ENCODE peak calls at places on chromosomes 7 and 10, in six cellular contexts. One of them, this sample, is unnamed.

GRCh38 chr7:99469381-99470065 is 3.2 kb upstream of the ZNF789 start:
- DNase-seq in PC-9: no peak
- DNase-seq in stomach: no peak
- DNase-seq in endothelial cell: no peak
- DNase-seq in astrocyte: no peak
- DNase-seq in foreskin fibroblast: peak; percentile 42
- DNase-seq in this sample: no peak

GRCh38 chr7:124399941-124400340 is 365.7 kb downstream of the GPR37 start:
- DNase-seq in PC-9: peak; percentile 1
- DNase-seq in stomach: no peak
- DNase-seq in endothelial cell: no peak
- DNase-seq in astrocyte: no peak
- DNase-seq in foreskin fibroblast: no peak
- DNase-seq in this sample: no peak

GRCh38 chr10:47025540-47026300 is 114.5 kb downstream of the PTPN20 start:
- DNase-seq in PC-9: no peak
- DNase-seq in stomach: peak; percentile 17
- DNase-seq in endothelial cell: peak; percentile 2
- DNase-seq in astrocyte: peak; percentile 58
- DNase-seq in foreskin fibroblast: peak; percentile 30
- DNase-seq in this sample: no peak

GRCh38 chr10:129966370-129966769 is 2.3 kb upstream of the EBF3 start:
- DNase-seq in PC-9: no peak
- DNase-seq in stomach: no peak
- DNase-seq in endothelial cell: no peak
- DNase-seq in astrocyte: no peak
- DNase-seq in foreskin fibroblast: no peak
- DNase-seq in this sample: no peak

GRCh38 chr10:15201589-15202300 is 33.3 kb upstream of the NMT2 start:
- DNase-seq in PC-9: no peak
- DNase-seq in stomach: no peak
- DNase-seq in endothelial cell: no peak
- DNase-seq in astrocyte: peak; percentile 73
- DNase-seq in foreskin fibroblast: peak; percentile 55
- DNase-seq in this sample: no peak

GRCh38 chr10:3397231-3397630 is 224.6 kb upstream of the PITRM1 start:
- DNase-seq in PC-9: no peak
- DNase-seq in stomach: no peak
- DNase-seq in endothelial cell: no peak
- DNase-seq in astrocyte: no peak
- DNase-seq in foreskin fibroblast: peak; percentile 35
- DNase-seq in this sample: no peak

GRCh38 chr7:131031100-131031868 is 296.4 kb upstream of the MKLN1 start:
- DNase-seq in PC-9: no peak
- DNase-seq in stomach: no peak
- DNase-seq in endothelial cell: no peak
- DNase-seq in astrocyte: no peak
- DNase-seq in foreskin fibroblast: no peak
- DNase-seq in this sample: no peak

GRCh38 chr10:79948976-79949722 is at the start of gene SFTPD:
- DNase-seq in PC-9: peak; percentile 71
- DNase-seq in stomach: no peak
- DNase-seq in endothelial cell: no peak
- DNase-seq in astrocyte: no peak
- DNase-seq in foreskin fibroblast: no peak
- DNase-seq in this sample: no peak

GRCh38 chr10:129780901-129781795 is 182.9 kb downstream of the EBF3 start:
- DNase-seq in PC-9: no peak
- DNase-seq in stomach: no peak
- DNase-seq in endothelial cell: no peak
- DNase-seq in astrocyte: no peak
- DNase-seq in foreskin fibroblast: no peak
- DNase-seq in this sample: no peak

GRCh38 chr7:27048438-27048837 is 47.4 kb downstream of the HOXA1 start:
- DNase-seq in PC-9: no peak
- DNase-seq in stomach: no peak
- DNase-seq in endothelial cell: no peak
- DNase-seq in astrocyte: no peak
- DNase-seq in foreskin fibroblast: no peak
- DNase-seq in this sample: no peak

GRCh38 chr7:100694196-100694745 is at the start of gene GIGYF1:
- DNase-seq in PC-9: peak; percentile 70
- DNase-seq in stomach: peak; percentile 80
- DNase-seq in endothelial cell: peak; percentile 72
- DNase-seq in astrocyte: peak; percentile 20
- DNase-seq in foreskin fibroblast: peak; percentile 82
- DNase-seq in this sample: peak; percentile 82

GRCh38 chr10:5194431-5194830 is 2.2 kb upstream of the AKR1C4 start:
- DNase-seq in PC-9: no peak
- DNase-seq in stomach: no peak
- DNase-seq in endothelial cell: no peak
- DNase-seq in astrocyte: no peak
- DNase-seq in foreskin fibroblast: no peak
- DNase-seq in this sample: no peak

GRCh38 chr10:62903828-62904227 is 87.7 kb upstream of the EGR2 start:
- DNase-seq in PC-9: no peak
- DNase-seq in stomach: no peak
- DNase-seq in endothelial cell: no peak
- DNase-seq in astrocyte: peak; percentile 57
- DNase-seq in foreskin fibroblast: peak; percentile 36
- DNase-seq in this sample: no peak

GRCh38 chr7:14748461-14748860 is 154.1 kb downstream of the DGKB start:
- DNase-seq in PC-9: no peak
- DNase-seq in stomach: no peak
- DNase-seq in endothelial cell: no peak
- DNase-seq in astrocyte: peak; percentile 90
- DNase-seq in foreskin fibroblast: peak; percentile 89
- DNase-seq in this sample: no peak

GRCh38 chr10:76125900-76126299 is 694.5 kb downstream of the LRMDA start:
- DNase-seq in PC-9: no peak
- DNase-seq in stomach: no peak
- DNase-seq in endothelial cell: no peak
- DNase-seq in astrocyte: peak; percentile 14
- DNase-seq in foreskin fibroblast: no peak
- DNase-seq in this sample: no peak

GRCh38 chr10:26840938-26841732 is 19.6 kb downstream of the ABI1 start:
- DNase-seq in PC-9: no peak
- DNase-seq in stomach: no peak
- DNase-seq in endothelial cell: no peak
- DNase-seq in astrocyte: no peak
- DNase-seq in foreskin fibroblast: no peak
- DNase-seq in this sample: no peak

GRCh38 chr7:100503350-100503735 is 19.6 kb downstream of the NYAP1 start:
- DNase-seq in PC-9: no peak
- DNase-seq in stomach: no peak
- DNase-seq in endothelial cell: no peak
- DNase-seq in astrocyte: peak; percentile 52
- DNase-seq in foreskin fibroblast: peak; percentile 65
- DNase-seq in this sample: no peak

GRCh38 chr10:70726909-70727495 is 54.7 kb downstream of the ADAMTS14 start:
- DNase-seq in PC-9: no peak
- DNase-seq in stomach: no peak
- DNase-seq in endothelial cell: no peak
- DNase-seq in astrocyte: no peak
- DNase-seq in foreskin fibroblast: no peak
- DNase-seq in this sample: no peak

GRCh38 chr10:110432814-110433565 is 64.7 kb upstream of the DUSP5 start:
- DNase-seq in PC-9: no peak
- DNase-seq in stomach: peak; percentile 13
- DNase-seq in endothelial cell: no peak
- DNase-seq in astrocyte: no peak
- DNase-seq in foreskin fibroblast: no peak
- DNase-seq in this sample: no peak

GRCh38 chr7:8363407-8364015 is 69.9 kb upstream of the NXPH1 start:
- DNase-seq in PC-9: no peak
- DNase-seq in stomach: no peak
- DNase-seq in endothelial cell: no peak
- DNase-seq in astrocyte: no peak
- DNase-seq in foreskin fibroblast: no peak
- DNase-seq in this sample: no peak

GRCh38 chr7:8360564-8361153 is 72.8 kb upstream of the NXPH1 start:
- DNase-seq in PC-9: no peak
- DNase-seq in stomach: no peak
- DNase-seq in endothelial cell: no peak
- DNase-seq in astrocyte: no peak
- DNase-seq in foreskin fibroblast: no peak
- DNase-seq in this sample: no peak

GRCh38 chr7:8362723-8363369 is 70.6 kb upstream of the NXPH1 start:
- DNase-seq in PC-9: no peak
- DNase-seq in stomach: no peak
- DNase-seq in endothelial cell: no peak
- DNase-seq in astrocyte: no peak
- DNase-seq in foreskin fibroblast: no peak
- DNase-seq in this sample: no peak

GRCh38 chr7:8365499-8366110 is 67.8 kb upstream of the NXPH1 start:
- DNase-seq in PC-9: no peak
- DNase-seq in stomach: no peak
- DNase-seq in endothelial cell: peak; percentile 9
- DNase-seq in astrocyte: no peak
- DNase-seq in foreskin fibroblast: no peak
- DNase-seq in this sample: no peak
- TF ChIP-seq CTCF in PC-9: peak; percentile 69
- TF ChIP-seq CTCF in stomach: no peak
- TF ChIP-seq CTCF in endothelial cell: no peak
- TF ChIP-seq CTCF in astrocyte: no peak
- TF ChIP-seq CTCF in foreskin fibroblast: no peak
- TF ChIP-seq CTCF in this sample: peak; percentile 48

GRCh38 chr7:79064187-79064823 is 389.2 kb downstream of the MAGI2 start:
- DNase-seq in PC-9: no peak
- DNase-seq in stomach: no peak
- DNase-seq in endothelial cell: no peak
- DNase-seq in astrocyte: peak; percentile 37
- DNase-seq in foreskin fibroblast: no peak
- DNase-seq in this sample: no peak

GRCh38 chr7:79060498-79060897 is 393.0 kb downstream of the MAGI2 start:
- DNase-seq in PC-9: no peak
- DNase-seq in stomach: no peak
- DNase-seq in endothelial cell: no peak
- DNase-seq in astrocyte: no peak
- DNase-seq in foreskin fibroblast: no peak
- DNase-seq in this sample: no peak

DNA sequence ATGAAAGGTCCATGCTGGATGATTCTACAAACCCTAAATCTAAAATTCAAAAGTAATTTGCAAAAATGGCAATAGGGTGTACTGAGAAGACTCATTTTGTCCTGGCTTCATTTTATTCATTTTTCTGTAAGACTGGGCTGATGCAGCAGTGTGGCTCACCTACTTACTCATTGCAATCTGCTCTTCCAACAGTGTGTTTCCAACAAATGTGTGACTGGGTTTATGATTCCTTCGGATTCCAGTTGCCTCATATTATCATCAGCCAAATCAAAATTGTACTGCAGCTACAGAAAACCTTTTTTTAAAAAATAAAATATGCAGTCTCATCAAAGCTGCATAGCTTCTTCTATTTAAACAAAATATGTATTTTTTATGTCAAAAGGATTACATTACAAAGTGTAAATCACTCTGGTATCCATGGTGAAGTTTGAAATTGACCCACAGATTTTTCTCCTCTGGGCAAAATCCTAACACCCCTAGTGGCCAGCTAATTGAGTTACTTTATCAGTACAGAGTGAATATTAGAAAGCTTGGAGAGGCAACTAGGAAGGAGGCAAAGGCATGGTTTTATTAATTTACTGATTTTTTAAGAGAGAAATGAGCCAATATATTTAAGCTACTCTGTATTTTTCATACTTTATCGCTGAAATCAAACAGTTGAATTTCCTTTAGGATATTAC is 390.3 kb downstream of the MAGI2 start:
- DNase-seq in PC-9: no peak
- DNase-seq in stomach: no peak
- DNase-seq in endothelial cell: no peak
- DNase-seq in astrocyte: no peak
- DNase-seq in foreskin fibroblast: peak; percentile 6
- DNase-seq in this sample: no peak
- TF ChIP-seq CTCF in PC-9: no peak
- TF ChIP-seq CTCF in stomach: no peak
- TF ChIP-seq CTCF in endothelial cell: peak; percentile 33
- TF ChIP-seq CTCF in astrocyte: peak; percentile 10
- TF ChIP-seq CTCF in foreskin fibroblast: peak; percentile 13
- TF ChIP-seq CTCF in this sample: no peak

DNA sequence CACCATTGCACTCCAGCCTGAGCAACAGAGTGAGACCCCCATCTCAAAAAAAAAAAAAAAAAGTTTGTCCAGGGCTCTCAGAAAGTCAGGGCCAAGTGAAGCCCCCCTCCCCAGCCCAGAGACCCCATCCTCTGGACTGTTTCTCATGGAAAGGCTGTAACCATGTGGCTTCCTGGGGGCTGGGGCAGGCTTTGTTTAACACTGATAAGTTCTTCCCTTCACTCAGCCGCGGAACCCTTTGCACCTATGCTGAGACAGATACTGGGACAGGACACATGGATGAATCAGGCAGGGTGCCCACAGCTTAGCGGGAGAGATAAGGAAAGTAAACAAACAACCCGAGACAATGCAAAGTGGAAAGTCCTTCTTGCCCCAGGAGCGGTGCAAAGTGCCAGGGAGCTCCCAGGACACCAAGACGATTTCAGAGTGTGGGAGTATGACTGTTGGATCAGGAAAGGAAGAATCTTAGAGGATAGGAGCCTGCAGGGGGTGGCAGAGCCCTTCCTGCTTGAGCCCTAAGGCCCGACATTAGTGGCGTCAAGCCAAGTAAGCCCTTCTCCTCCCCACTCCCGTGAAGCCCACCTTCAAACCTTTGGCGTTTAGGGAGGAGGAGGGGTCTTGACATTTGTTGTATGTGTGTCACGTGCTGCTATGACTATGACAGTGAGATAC is 11.6 kb downstream of the MLXIPL start:
- DNase-seq in PC-9: peak; percentile 77
- DNase-seq in stomach: peak; percentile 45
- DNase-seq in endothelial cell: peak; percentile 49
- DNase-seq in astrocyte: no peak
- DNase-seq in foreskin fibroblast: peak; percentile 49
- DNase-seq in this sample: no peak
- TF ChIP-seq CTCF in PC-9: peak; percentile 40
- TF ChIP-seq CTCF in stomach: no peak
- TF ChIP-seq CTCF in endothelial cell: no peak
- TF ChIP-seq CTCF in astrocyte: peak; percentile 7
- TF ChIP-seq CTCF in foreskin fibroblast: no peak
- TF ChIP-seq CTCF in this sample: no peak

GRCh38 chr10:123496996-123497660 is 169.0 kb upstream of the GPR26 start:
- DNase-seq in PC-9: no peak
- DNase-seq in stomach: no peak
- DNase-seq in endothelial cell: no peak
- DNase-seq in astrocyte: no peak
- DNase-seq in foreskin fibroblast: no peak
- DNase-seq in this sample: no peak

GRCh38 chr10:123507298-123507697 is 158.9 kb upstream of the GPR26 start:
- DNase-seq in PC-9: no peak
- DNase-seq in stomach: no peak
- DNase-seq in endothelial cell: no peak
- DNase-seq in astrocyte: no peak
- DNase-seq in foreskin fibroblast: no peak
- DNase-seq in this sample: no peak

GRCh38 chr10:123506455-123506854 is 159.7 kb upstream of the GPR26 start:
- DNase-seq in PC-9: no peak
- DNase-seq in stomach: no peak
- DNase-seq in endothelial cell: no peak
- DNase-seq in astrocyte: no peak
- DNase-seq in foreskin fibroblast: no peak
- DNase-seq in this sample: no peak

GRCh38 chr10:123501148-123501547 is 165.0 kb upstream of the GPR26 start:
- DNase-seq in PC-9: no peak
- DNase-seq in stomach: no peak
- DNase-seq in endothelial cell: no peak
- DNase-seq in astrocyte: no peak
- DNase-seq in foreskin fibroblast: no peak
- DNase-seq in this sample: no peak

GRCh38 chr10:123502983-123503382 is 163.2 kb upstream of the GPR26 start:
- DNase-seq in PC-9: no peak
- DNase-seq in stomach: no peak
- DNase-seq in endothelial cell: no peak
- DNase-seq in astrocyte: no peak
- DNase-seq in foreskin fibroblast: no peak
- DNase-seq in this sample: no peak
- TF ChIP-seq CTCF in PC-9: no peak
- TF ChIP-seq CTCF in stomach: no peak
- TF ChIP-seq CTCF in endothelial cell: no peak
- TF ChIP-seq CTCF in astrocyte: no peak
- TF ChIP-seq CTCF in foreskin fibroblast: no peak
- TF ChIP-seq CTCF in this sample: peak; percentile 12